ENCODE peak calls at places on chromosomes 12 and 14, in ten cellular contexts. One of them, this sample, is unnamed.
A peak's percentile ranks its signal among the peaks of the same experiment; 100 is the strongest.

GRCh38 chr12:3202734-3203446 is 125.7 kb downstream of the TSPAN9 start:
- DNase-seq in psoas muscle: peak; percentile 79
- DNase-seq in adrenal gland: peak; percentile 63
- DNase-seq in A549: peak; percentile 47
- DNase-seq in sigmoid colon: no peak
- DNase-seq in DND-41: peak; percentile 65
- DNase-seq in cardiac muscle cell: peak; percentile 52
- DNase-seq in uterus: peak; percentile 73
- DNase-seq in hepatocyte: peak; percentile 60
- DNase-seq in right lobe of liver: peak; percentile 50
- DNase-seq in this sample: peak; percentile 30

GRCh38 chr14:68449565-68450295 is 343.1 kb downstream of the ZFP36L1 start:
- DNase-seq in psoas muscle: no peak
- DNase-seq in adrenal gland: no peak
- DNase-seq in A549: no peak
- DNase-seq in sigmoid colon: no peak
- DNase-seq in DND-41: peak; percentile 55
- DNase-seq in cardiac muscle cell: no peak
- DNase-seq in uterus: no peak
- DNase-seq in hepatocyte: no peak
- DNase-seq in right lobe of liver: no peak
- DNase-seq in this sample: no peak

GRCh38 chr12:96578526-96579125 is 89.2 kb downstream of the CFAP54 start:
- DNase-seq in psoas muscle: no peak
- DNase-seq in adrenal gland: no peak
- DNase-seq in A549: peak; percentile 66
- DNase-seq in sigmoid colon: no peak
- DNase-seq in DND-41: peak; percentile 7
- DNase-seq in cardiac muscle cell: peak; percentile 73
- DNase-seq in uterus: no peak
- DNase-seq in hepatocyte: peak; percentile 70
- DNase-seq in right lobe of liver: no peak
- DNase-seq in this sample: peak; percentile 10

GRCh38 chr14:100810861-100811461 is 15.0 kb upstream of the MEG3 start:
- DNase-seq in psoas muscle: no peak
- DNase-seq in adrenal gland: no peak
- DNase-seq in A549: no peak
- DNase-seq in sigmoid colon: no peak
- DNase-seq in DND-41: peak; percentile 11
- DNase-seq in cardiac muscle cell: peak; percentile 66
- DNase-seq in uterus: no peak
- DNase-seq in hepatocyte: no peak
- DNase-seq in right lobe of liver: no peak
- DNase-seq in this sample: no peak

GRCh38 chr12:19189522-19189921 is 60.0 kb downstream of the PLEKHA5 start:
- DNase-seq in psoas muscle: no peak
- DNase-seq in adrenal gland: no peak
- DNase-seq in A549: no peak
- DNase-seq in sigmoid colon: no peak
- DNase-seq in DND-41: no peak
- DNase-seq in cardiac muscle cell: no peak
- DNase-seq in uterus: no peak
- DNase-seq in hepatocyte: no peak
- DNase-seq in right lobe of liver: no peak
- DNase-seq in this sample: no peak

GRCh38 chr14:66038214-66038977 is 447.8 kb upstream of the CCDC196 start:
- DNase-seq in psoas muscle: no peak
- DNase-seq in adrenal gland: peak; percentile 56
- DNase-seq in A549: peak; percentile 22
- DNase-seq in sigmoid colon: peak; percentile 62
- DNase-seq in DND-41: no peak
- DNase-seq in cardiac muscle cell: peak; percentile 97
- DNase-seq in uterus: peak; percentile 17
- DNase-seq in hepatocyte: peak; percentile 76
- DNase-seq in right lobe of liver: no peak
- DNase-seq in this sample: no peak

GRCh38 chr14:73743431-73743931 is 29.3 kb upstream of the PNMA1 start:
- DNase-seq in psoas muscle: peak; percentile 73
- DNase-seq in adrenal gland: peak; percentile 57
- DNase-seq in A549: no peak
- DNase-seq in sigmoid colon: peak; percentile 85
- DNase-seq in DND-41: peak; percentile 86
- DNase-seq in cardiac muscle cell: peak; percentile 38
- DNase-seq in uterus: no peak
- DNase-seq in hepatocyte: peak; percentile 14
- DNase-seq in right lobe of liver: no peak
- DNase-seq in this sample: no peak

GRCh38 chr12:11729439-11730150 is 80.1 kb downstream of the ETV6 start:
- DNase-seq in psoas muscle: no peak
- DNase-seq in adrenal gland: no peak
- DNase-seq in A549: no peak
- DNase-seq in sigmoid colon: no peak
- DNase-seq in DND-41: no peak
- DNase-seq in cardiac muscle cell: no peak
- DNase-seq in uterus: no peak
- DNase-seq in hepatocyte: no peak
- DNase-seq in right lobe of liver: no peak
- DNase-seq in this sample: no peak

GRCh38 chr14:32984531-32984930 is 45.9 kb downstream of the NPAS3 start:
- DNase-seq in psoas muscle: no peak
- DNase-seq in adrenal gland: no peak
- DNase-seq in A549: no peak
- DNase-seq in sigmoid colon: no peak
- DNase-seq in DND-41: no peak
- DNase-seq in cardiac muscle cell: no peak
- DNase-seq in uterus: no peak
- DNase-seq in hepatocyte: no peak
- DNase-seq in right lobe of liver: no peak
- DNase-seq in this sample: no peak

GRCh38 chr12:7994731-7995205 is 37.7 kb upstream of the FOXJ2 start:
- DNase-seq in psoas muscle: no peak
- DNase-seq in adrenal gland: no peak
- DNase-seq in A549: peak; percentile 28
- DNase-seq in sigmoid colon: no peak
- DNase-seq in DND-41: no peak
- DNase-seq in cardiac muscle cell: peak; percentile 84
- DNase-seq in uterus: no peak
- DNase-seq in hepatocyte: peak; percentile 20
- DNase-seq in right lobe of liver: no peak
- DNase-seq in this sample: no peak

GRCh38 chr14:104927901-104928300 is 3.2 kb downstream of the PLD4 start:
- DNase-seq in psoas muscle: no peak
- DNase-seq in adrenal gland: no peak
- DNase-seq in A549: no peak
- DNase-seq in sigmoid colon: no peak
- DNase-seq in DND-41: no peak
- DNase-seq in cardiac muscle cell: no peak
- DNase-seq in uterus: no peak
- DNase-seq in hepatocyte: no peak
- DNase-seq in right lobe of liver: no peak
- DNase-seq in this sample: no peak

GRCh38 chr14:60327447-60328331 is 78.7 kb downstream of the PPM1A start:
- DNase-seq in psoas muscle: peak; percentile 85
- DNase-seq in adrenal gland: no peak
- DNase-seq in A549: peak; percentile 14
- DNase-seq in sigmoid colon: no peak
- DNase-seq in DND-41: no peak
- DNase-seq in cardiac muscle cell: peak; percentile 45
- DNase-seq in uterus: no peak
- DNase-seq in hepatocyte: peak; percentile 39
- DNase-seq in right lobe of liver: peak; percentile 34
- DNase-seq in this sample: peak; percentile 7

GRCh38 chr14:60647837-60648168 is 1.5 kb downstream of the SIX1 start:
- DNase-seq in psoas muscle: no peak
- DNase-seq in adrenal gland: no peak
- DNase-seq in A549: no peak
- DNase-seq in sigmoid colon: no peak
- DNase-seq in DND-41: no peak
- DNase-seq in cardiac muscle cell: no peak
- DNase-seq in uterus: no peak
- DNase-seq in hepatocyte: no peak
- DNase-seq in right lobe of liver: no peak
- DNase-seq in this sample: no peak

GRCh38 chr12:108446766-108447165 is 68.3 kb upstream of the FICD start:
- DNase-seq in psoas muscle: no peak
- DNase-seq in adrenal gland: no peak
- DNase-seq in A549: no peak
- DNase-seq in sigmoid colon: peak; percentile 82
- DNase-seq in DND-41: no peak
- DNase-seq in cardiac muscle cell: peak; percentile 81
- DNase-seq in uterus: peak; percentile 60
- DNase-seq in hepatocyte: no peak
- DNase-seq in right lobe of liver: no peak
- DNase-seq in this sample: no peak
- H3K27ac ChIP-seq in psoas muscle: no peak overlapping the region
- H3K27ac ChIP-seq in adrenal gland: peak overlapping the region; percentile 45
- H3K27ac ChIP-seq in A549: no peak overlapping the region
- H3K27ac ChIP-seq in sigmoid colon: peak overlapping the region; percentile 56
- H3K27ac ChIP-seq in DND-41: no peak overlapping the region
- H3K27ac ChIP-seq in cardiac muscle cell: no peak overlapping the region
- H3K27ac ChIP-seq in uterus: peak overlapping the region; percentile 21
- H3K27ac ChIP-seq in hepatocyte: peak overlapping the region; percentile 25
- H3K27ac ChIP-seq in right lobe of liver: no peak overlapping the region
- H3K27ac ChIP-seq in this sample: no peak overlapping the region

DNA sequence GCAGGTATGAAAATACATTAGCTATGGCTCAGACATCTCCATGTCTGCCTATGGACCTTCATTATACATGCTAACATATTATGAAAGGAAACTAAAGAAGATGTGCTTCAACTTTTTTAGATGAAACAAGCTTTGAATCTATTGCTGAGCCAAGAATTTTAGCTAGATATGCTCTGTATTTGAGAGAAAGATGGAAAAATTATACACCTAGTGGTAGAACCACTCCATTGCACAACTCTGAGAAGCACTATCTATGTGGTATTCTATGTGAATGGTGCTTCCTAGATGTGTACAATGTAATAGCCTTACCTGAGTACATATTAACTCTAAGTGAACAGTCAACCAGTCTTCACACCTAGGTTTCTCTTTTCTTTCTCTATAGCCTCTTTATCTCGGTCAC is 17.3 kb downstream of the EPYC start:
- DNase-seq in psoas muscle: no peak
- DNase-seq in adrenal gland: no peak
- DNase-seq in A549: no peak
- DNase-seq in sigmoid colon: no peak
- DNase-seq in DND-41: no peak
- DNase-seq in cardiac muscle cell: no peak
- DNase-seq in uterus: no peak
- DNase-seq in hepatocyte: no peak
- DNase-seq in right lobe of liver: no peak
- DNase-seq in this sample: no peak
- TF ChIP-seq CTCF in psoas muscle: no peak
- TF ChIP-seq CTCF in adrenal gland: no peak
- TF ChIP-seq CTCF in A549: no peak
- TF ChIP-seq CTCF in sigmoid colon: no peak
- TF ChIP-seq CTCF in DND-41: peak; percentile 40
- TF ChIP-seq CTCF in cardiac muscle cell: no peak
- TF ChIP-seq CTCF in uterus: no peak
- TF ChIP-seq CTCF in hepatocyte: no peak
- TF ChIP-seq CTCF in right lobe of liver: no peak
- TF ChIP-seq CTCF in this sample: no peak

DNA sequence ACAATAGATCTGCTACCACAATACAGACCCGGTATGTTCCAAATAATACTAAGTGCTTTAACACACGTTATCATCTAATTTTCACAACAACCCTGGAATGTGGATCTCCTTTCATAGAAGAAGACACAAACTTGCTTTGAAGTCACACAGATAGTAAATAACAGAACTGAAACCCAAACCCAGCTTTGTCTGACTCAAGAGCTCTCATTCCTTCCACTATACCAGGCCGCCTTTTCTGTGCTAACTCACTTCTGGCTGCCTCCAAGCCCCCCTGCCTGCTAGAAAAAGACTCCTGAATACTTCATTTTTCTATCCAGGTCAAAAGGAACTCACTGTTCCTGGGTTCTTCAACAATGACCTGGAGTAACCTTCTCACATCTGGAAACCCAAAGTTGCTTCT is 37.8 kb downstream of the PRPF40B start:
- DNase-seq in psoas muscle: no peak
- DNase-seq in adrenal gland: no peak
- DNase-seq in A549: no peak
- DNase-seq in sigmoid colon: no peak
- DNase-seq in DND-41: no peak
- DNase-seq in cardiac muscle cell: no peak
- DNase-seq in uterus: no peak
- DNase-seq in hepatocyte: no peak
- DNase-seq in right lobe of liver: no peak
- DNase-seq in this sample: no peak
- H3K4me1 ChIP-seq in psoas muscle: peaks cover 40% of the 10 kb centered on the region
- H3K4me1 ChIP-seq in adrenal gland: peaks cover 45% of the 10 kb centered on the region
- H3K4me1 ChIP-seq in A549: no peaks in the 10 kb centered on the region
- H3K4me1 ChIP-seq in sigmoid colon: peaks cover 17% of the 10 kb centered on the region
- H3K4me1 ChIP-seq in DND-41: peaks cover 33% of the 10 kb centered on the region
- H3K4me1 ChIP-seq in cardiac muscle cell: peaks cover 20% of the 10 kb centered on the region
- H3K4me1 ChIP-seq in uterus: no peaks in the 10 kb centered on the region
- H3K4me1 ChIP-seq in hepatocyte: peaks cover 10% of the 10 kb centered on the region
- H3K4me1 ChIP-seq in right lobe of liver: peaks cover 6% of the 10 kb centered on the region
- H3K4me1 ChIP-seq in this sample: no peaks in the 10 kb centered on the region

DNA sequence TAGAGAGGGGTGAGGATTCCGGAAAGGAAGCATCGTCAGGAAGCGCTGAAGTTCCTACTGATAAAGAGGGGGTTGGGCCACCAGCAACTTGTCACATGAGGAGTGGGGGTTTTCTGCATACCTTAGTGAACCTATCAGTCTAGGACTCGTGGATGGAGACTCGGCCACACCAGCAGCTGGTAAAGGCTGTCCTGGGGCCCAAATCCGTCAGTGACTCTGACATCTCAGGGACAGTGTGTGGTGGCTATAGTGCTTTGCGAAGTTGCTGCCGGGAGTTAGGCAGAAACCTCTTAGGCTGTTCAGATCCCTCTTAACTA is 16.4 kb downstream of the RNASE2 start:
- DNase-seq in psoas muscle: no peak
- DNase-seq in adrenal gland: peak; percentile 93
- DNase-seq in A549: no peak
- DNase-seq in sigmoid colon: no peak
- DNase-seq in DND-41: no peak
- DNase-seq in cardiac muscle cell: no peak
- DNase-seq in uterus: no peak
- DNase-seq in hepatocyte: no peak
- DNase-seq in right lobe of liver: no peak
- DNase-seq in this sample: no peak
- H3K27ac ChIP-seq in psoas muscle: peak overlapping the region; percentile 53
- H3K27ac ChIP-seq in adrenal gland: peak overlapping the region; percentile 94
- H3K27ac ChIP-seq in A549: peak overlapping the region; percentile 89
- H3K27ac ChIP-seq in sigmoid colon: peak overlapping the region; percentile 79
- H3K27ac ChIP-seq in DND-41: no peak overlapping the region
- H3K27ac ChIP-seq in cardiac muscle cell: peak overlapping the region; percentile 82
- H3K27ac ChIP-seq in uterus: peak overlapping the region; percentile 85
- H3K27ac ChIP-seq in hepatocyte: peak overlapping the region; percentile 78
- H3K27ac ChIP-seq in right lobe of liver: peak overlapping the region; percentile 55
- H3K27ac ChIP-seq in this sample: peak overlapping the region; percentile 60

This sample was measured in prostate gland.